ENCODE peak calls at places on chromosomes 4 and X, in nine cellular contexts. J, T, W, H, B, O, C, K and N are unnamed samples.

GRCh38 chr4:25442863-25443307 is 65.8 kb downstream of the ANAPC4 start:
- DNase-seq in J (no peak), T (no peak), W (no peak), H (no peak), B (no peak), O (no peak), C (peak; percentile 29), K (no peak), N (no peak)

GRCh38 chrX:154051210-154051810 is 31.6 kb upstream of the IRAK1 start:
- DNase-seq in J (peak; percentile 35), T (peak; percentile 15), W (peak; percentile 21), H (peak; percentile 66), B (peak; percentile 49), O (peak; percentile 14), C (peak; percentile 54), K (peak; percentile 60), N (peak; percentile 77)

GRCh38 chrX:2901367-2902036 is 27.6 kb downstream of the ARSD start:
- DNase-seq in J (no peak), T (no peak), W (no peak), H (peak; percentile 50), B (no peak), O (no peak), C (no peak), K (no peak), N (no peak)

GRCh38 chrX:23782455-23782854 is 518 bp upstream of the SAT1 start:
- DNase-seq in J (no peak), T (no peak), W (no peak), H (peak; percentile 57), B (no peak), O (no peak), C (no peak), K (no peak), N (no peak)

GRCh38 chr4:131192318-131192717 is 1956.8 kb upstream of the PCDH10 start:
- DNase-seq in J (no peak), T (no peak), W (no peak), H (no peak), B (no peak), O (no peak), C (no peak), K (no peak), N (no peak)

GRCh38 chrX:39324233-39324632 is 523.0 kb downstream of the MID1IP1 start:
- DNase-seq in J (no peak), T (no peak), W (no peak), H (no peak), B (no peak), O (no peak), C (no peak), K (no peak), N (no peak)

GRCh38 chr4:141797966-141798365 is 161.6 kb downstream of the IL15 start:
- DNase-seq in J (no peak), T (no peak), W (no peak), H (no peak), B (no peak), O (no peak), C (no peak), K (no peak), N (no peak)

GRCh38 chr4:35511851-35512250 is 732.5 kb downstream of the ARAP2 start:
- DNase-seq in J (no peak), T (no peak), W (no peak), H (no peak), B (no peak), O (no peak), C (no peak), K (no peak), N (no peak)

GRCh38 chr4:177605252-177605651 is 163.0 kb upstream of the AGA start:
- DNase-seq in J (no peak), T (no peak), W (no peak), H (no peak), B (no peak), O (no peak), C (no peak), K (no peak), N (no peak)

GRCh38 chr4:66741081-66741480 is 804.2 kb downstream of the CENPC start:
- DNase-seq in J (peak; percentile 56), T (no peak), W (no peak), H (no peak), B (no peak), O (no peak), C (no peak), K (no peak), N (no peak)